ENCODE peak calls at places on chromosomes 4 and X, in nine cellular contexts. O is mesothelial cell of epicardium, D is nephron progenitor cell, L is Calu3, V is psoas muscle, P is HFF-Myc, N is ascending aorta, I is endothelial cell, B is right lobe of liver. A is an unnamed sample.

GRCh38 chrX:40734956-40735317 is 405 bp downstream of the MED14 start:
- DNase-seq in O (no peak), L (no peak), B (no peak), P (no peak), D (no peak), N (no peak), V (no peak), I (no peak), A (peak; percentile 39)

GRCh38 chr4:5395781-5396180 is 312.6 kb downstream of the EVC2 start:
- DNase-seq in D (no peak), N (no peak), P (no peak), I (no peak), V (no peak), B (no peak), O (no peak), L (no peak), A (no peak)

GRCh38 chrX:25079020-25079419 is 63.3 kb upstream of the ARX start:
- DNase-seq in D (no peak), O (no peak), L (no peak), V (no peak), N (no peak), B (no peak), I (no peak), P (no peak), A (no peak)

GRCh38 chrX:69192603-69193002 is 27.4 kb upstream of the PJA1 start:
- DNase-seq in B (no peak), N (no peak), D (no peak), O (no peak), I (no peak), V (no peak), P (no peak), L (no peak), A (no peak)

GRCh38 chr4:1206299-1207156 is 34.1 kb upstream of the SPON2 start:
- DNase-seq in L (no peak), D (no peak), N (no peak), B (no peak), P (no peak), V (peak; percentile 46), O (peak; percentile 37), I (no peak), A (peak; percentile 1)

GRCh38 chr4:159047478-159048165 is 55.3 kb upstream of the RAPGEF2 start:
- DNase-seq in L (peak; percentile 11), I (no peak), V (no peak), O (no peak), B (no peak), P (no peak), D (no peak), N (no peak), A (peak; percentile 12)

GRCh38 chrX:37986893-37987292 is 19.5 kb upstream of the SYTL5 start:
- DNase-seq in V (no peak), O (no peak), N (no peak), B (no peak), L (no peak), I (no peak), D (no peak), P (no peak), A (no peak)

GRCh38 chrX:11532291-11533075 is 133.2 kb downstream of the ARHGAP6 start:
- DNase-seq in D (peak; percentile 4), P (no peak), L (no peak), V (no peak), I (no peak), N (no peak), B (no peak), O (no peak), A (no peak)

GRCh38 chrX:151363316-151363715 is 33.7 kb upstream of the VMA21 start:
- DNase-seq in N (no peak), I (no peak), D (no peak), P (no peak), O (no peak), L (no peak), V (no peak), B (no peak), A (no peak)

GRCh38 chrX:149541521-149542047 is 772 bp downstream of the EOLA1 start:
- DNase-seq in N (no peak), O (no peak), B (no peak), I (no peak), L (no peak), D (no peak), P (no peak), V (no peak), A (no peak)

GRCh38 chr4:124449881-124450280 is 262.7 kb downstream of the ANKRD50 start:
- DNase-seq in P (no peak), B (no peak), V (no peak), N (no peak), I (no peak), D (no peak), L (no peak), O (no peak), A (no peak)
- TF ChIP-seq CTCF in P (no peak), B (no peak), V (no peak), N (no peak), I (no peak), D (no peak), L (no peak), O (no peak), A (no peak)

GRCh38 chr4:139763668-139764067 is 98.0 kb downstream of the MGST2 start:
- DNase-seq in V (no peak), P (no peak), N (no peak), I (no peak), L (no peak), B (no peak), D (no peak), O (no peak), A (no peak)

GRCh38 chr4:139760558-139760957 is 94.9 kb downstream of the MGST2 start:
- DNase-seq in N (no peak), V (no peak), O (no peak), D (no peak), B (no peak), P (no peak), I (no peak), L (no peak), A (no peak)

GRCh38 chr4:139763205-139763604 is 97.6 kb downstream of the MGST2 start:
- DNase-seq in L (no peak), D (no peak), B (no peak), V (no peak), I (no peak), P (no peak), N (no peak), O (no peak), A (no peak)

GRCh38 chr4:139762715-139763114 is 97.1 kb downstream of the MGST2 start:
- DNase-seq in L (no peak), P (no peak), I (no peak), O (no peak), B (no peak), D (no peak), V (no peak), N (no peak), A (no peak)

GRCh38 chr4:139761461-139761860 is 95.8 kb downstream of the MGST2 start:
- DNase-seq in I (no peak), B (no peak), L (no peak), O (no peak), P (no peak), D (no peak), N (no peak), V (no peak), A (no peak)
- TF ChIP-seq CTCF in I (peak; percentile 19), B (peak; percentile 7), L (no peak), O (no peak), P (peak; percentile 38), D (no peak), N (no peak), V (peak; percentile 30), A (no peak)

DNA sequence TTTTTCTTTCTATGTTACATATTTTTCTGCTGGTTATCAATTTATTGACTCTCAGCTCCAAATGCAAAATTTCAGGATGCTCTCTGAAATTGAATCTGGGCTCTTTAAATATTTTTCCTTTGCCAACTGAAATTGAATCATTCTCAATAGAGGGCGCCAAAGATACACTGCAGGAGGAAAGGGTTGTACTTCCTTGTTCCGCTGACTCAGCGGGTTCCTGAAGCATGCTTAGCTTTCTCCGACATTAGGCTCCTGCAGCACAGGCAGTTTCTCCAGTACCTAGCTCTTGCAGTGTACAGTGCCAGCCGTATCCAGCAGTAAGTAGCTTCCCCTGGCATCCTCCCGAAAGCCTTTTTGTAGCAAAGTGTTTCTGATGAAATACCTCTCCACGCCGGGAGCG is 28.8 kb upstream of the CFAP47 start:
- DNase-seq in P (no peak), B (no peak), L (peak; percentile 49), N (no peak), O (no peak), V (no peak), D (peak; percentile 24), I (peak; percentile 12), A (peak; percentile 23)
- TF ChIP-seq CTCF in P (no peak), B (peak; percentile 65), L (peak; percentile 35), N (peak; percentile 28), O (peak; percentile 32), V (peak; percentile 12), D (peak; percentile 51), I (no peak), A (no peak)

DNA sequence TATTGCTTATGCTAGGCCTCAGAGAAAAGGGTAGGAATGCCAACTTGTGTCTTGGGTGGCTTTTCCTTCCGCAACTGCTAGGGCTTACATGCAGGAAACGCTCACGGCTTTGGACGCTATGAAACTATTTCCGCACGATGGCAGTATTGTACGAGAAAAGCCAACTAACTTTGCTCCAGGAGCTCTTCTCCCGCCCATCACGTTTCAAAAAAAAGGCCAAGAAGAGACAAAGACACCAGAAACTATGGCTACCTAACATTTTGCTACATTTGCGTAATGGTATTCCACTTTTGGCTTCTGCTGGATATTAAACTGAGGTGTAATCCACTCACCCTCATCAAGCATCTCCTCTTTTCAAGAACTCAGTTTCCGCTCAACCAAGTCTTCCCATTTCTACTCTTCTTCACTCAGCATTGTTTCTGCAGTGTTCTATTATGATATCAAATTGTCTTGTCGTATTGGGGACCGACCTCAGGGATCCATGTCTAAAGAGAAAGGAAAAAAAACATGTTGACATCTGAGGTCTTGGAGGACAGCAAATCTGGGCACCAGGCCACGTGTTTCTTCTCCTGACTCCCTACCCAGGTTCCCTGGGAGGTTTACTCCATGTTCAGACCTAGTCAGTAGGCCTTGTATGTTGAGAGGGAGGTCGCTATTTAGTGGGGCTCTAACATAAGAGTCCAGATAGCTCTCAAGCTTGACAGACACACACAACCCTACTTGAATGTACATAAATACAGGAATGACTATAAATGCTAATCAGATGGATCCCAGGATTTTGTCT is 239.4 kb upstream of the STK26 start:
- DNase-seq in N (peak; percentile 90), O (no peak), V (peak; percentile 63), B (no peak), P (no peak), D (no peak), I (no peak), L (no peak), A (no peak)
- TF ChIP-seq CTCF in N (peak; percentile 34), O (no peak), V (peak; percentile 66), B (peak; percentile 56), P (no peak), D (no peak), I (no peak), L (no peak), A (no peak)

GRCh38 chr4:108030332-108030731 is 40.6 kb downstream of the HADH start:
- DNase-seq in B (no peak), L (peak; percentile 13), D (peak; percentile 44), P (peak; percentile 52), O (peak; percentile 48), N (no peak), I (peak; percentile 65), V (no peak), A (peak; percentile 89)
- TF ChIP-seq CTCF in B (peak; percentile 31), L (no peak), D (peak; percentile 51), P (peak; percentile 65), O (no peak), N (no peak), I (no peak), V (peak; percentile 18), A (peak; percentile 72)

GRCh38 chrX:54785901-54786300 is 12.2 kb downstream of the ITIH6 start:
- DNase-seq in V (no peak), O (no peak), P (no peak), I (peak; percentile 22), N (no peak), B (no peak), D (no peak), L (peak; percentile 26), A (peak; percentile 38)
- TF ChIP-seq CTCF in V (no peak), O (no peak), P (peak; percentile 20), I (no peak), N (no peak), B (peak; percentile 44), D (peak; percentile 14), L (no peak), A (no peak)